ENCODE peak calls at places on chromosomes 4 and X, in six cellular contexts. One of them, this sample, is unnamed.

GRCh38 chr4:109721033-109721432 is 8.8 kb downstream of the PLA2G12A start:
- DNase-seq in endothelial cell: no peak
- DNase-seq in stimulated activated naive CD4-positive, alpha-beta T cell: no peak
- DNase-seq in fibroblast of mammary gland: peak
- DNase-seq in dermis microvascular lymphatic vessel endothelial cell: no peak
- DNase-seq in stimulated activated CD4-positive, alpha-beta T cell treated with anti-CD3 and anti-CD28 coated beads, Interleukin-4, amount 100 ng/mL, for 4 hours: no peak
- DNase-seq in this sample: peak

GRCh38 chr4:109703664-109704351 is 563 bp upstream of the CASP6 start:
- DNase-seq in dermis microvascular lymphatic vessel endothelial cell: peak
- DNase-seq in stimulated activated naive CD4-positive, alpha-beta T cell: no peak
- DNase-seq in endothelial cell: no peak
- DNase-seq in fibroblast of mammary gland: no peak
- DNase-seq in stimulated activated CD4-positive, alpha-beta T cell treated with anti-CD3 and anti-CD28 coated beads, Interleukin-4, amount 100 ng/mL, for 4 hours: no peak
- DNase-seq in this sample: no peak

GRCh38 chrX:38664285-38664684 is 102.9 kb downstream of the TSPAN7 start:
- DNase-seq in endothelial cell: peak
- DNase-seq in stimulated activated naive CD4-positive, alpha-beta T cell: peak
- DNase-seq in stimulated activated CD4-positive, alpha-beta T cell treated with anti-CD3 and anti-CD28 coated beads, Interleukin-4, amount 100 ng/mL, for 4 hours: no peak
- DNase-seq in dermis microvascular lymphatic vessel endothelial cell: peak
- DNase-seq in fibroblast of mammary gland: peak
- DNase-seq in this sample: peak

GRCh38 chr4:81648576-81649272 is 177.0 kb upstream of the RASGEF1B start:
- DNase-seq in dermis microvascular lymphatic vessel endothelial cell: no peak
- DNase-seq in endothelial cell: no peak
- DNase-seq in fibroblast of mammary gland: no peak
- DNase-seq in stimulated activated naive CD4-positive, alpha-beta T cell: peak
- DNase-seq in stimulated activated CD4-positive, alpha-beta T cell treated with anti-CD3 and anti-CD28 coated beads, Interleukin-4, amount 100 ng/mL, for 4 hours: peak
- DNase-seq in this sample: no peak

GRCh38 chr4:127188847-127189246 is 443.9 kb upstream of the INTU start:
- DNase-seq in fibroblast of mammary gland: peak
- DNase-seq in endothelial cell: no peak
- DNase-seq in stimulated activated CD4-positive, alpha-beta T cell treated with anti-CD3 and anti-CD28 coated beads, Interleukin-4, amount 100 ng/mL, for 4 hours: no peak
- DNase-seq in stimulated activated naive CD4-positive, alpha-beta T cell: no peak
- DNase-seq in dermis microvascular lymphatic vessel endothelial cell: no peak
- DNase-seq in this sample: no peak

GRCh38 chr4:73585345-73585744 is 34.9 kb downstream of the RASSF6 start:
- DNase-seq in fibroblast of mammary gland: no peak
- DNase-seq in dermis microvascular lymphatic vessel endothelial cell: no peak
- DNase-seq in endothelial cell: no peak
- DNase-seq in stimulated activated naive CD4-positive, alpha-beta T cell: no peak
- DNase-seq in stimulated activated CD4-positive, alpha-beta T cell treated with anti-CD3 and anti-CD28 coated beads, Interleukin-4, amount 100 ng/mL, for 4 hours: no peak
- DNase-seq in this sample: no peak

GRCh38 chr4:172547724-172548123 is 620.9 kb upstream of the GALNT7 start:
- DNase-seq in endothelial cell: no peak
- DNase-seq in fibroblast of mammary gland: no peak
- DNase-seq in stimulated activated naive CD4-positive, alpha-beta T cell: no peak
- DNase-seq in dermis microvascular lymphatic vessel endothelial cell: no peak
- DNase-seq in stimulated activated CD4-positive, alpha-beta T cell treated with anti-CD3 and anti-CD28 coated beads, Interleukin-4, amount 100 ng/mL, for 4 hours: no peak
- DNase-seq in this sample: no peak

GRCh38 chrX:73577368-73577767 is 14.4 kb downstream of the CHIC1 start:
- DNase-seq in stimulated activated CD4-positive, alpha-beta T cell treated with anti-CD3 and anti-CD28 coated beads, Interleukin-4, amount 100 ng/mL, for 4 hours: no peak
- DNase-seq in fibroblast of mammary gland: peak
- DNase-seq in endothelial cell: no peak
- DNase-seq in stimulated activated naive CD4-positive, alpha-beta T cell: no peak
- DNase-seq in dermis microvascular lymphatic vessel endothelial cell: peak
- DNase-seq in this sample: no peak

GRCh38 chr4:94974773-94975172 is 217.0 kb downstream of the BMPR1B start:
- DNase-seq in dermis microvascular lymphatic vessel endothelial cell: no peak
- DNase-seq in endothelial cell: no peak
- DNase-seq in fibroblast of mammary gland: peak
- DNase-seq in stimulated activated naive CD4-positive, alpha-beta T cell: no peak
- DNase-seq in stimulated activated CD4-positive, alpha-beta T cell treated with anti-CD3 and anti-CD28 coated beads, Interleukin-4, amount 100 ng/mL, for 4 hours: no peak
- DNase-seq in this sample: no peak

GRCh38 chr4:169810325-169811323 is 52.9 kb upstream of the HPF1 start:
- DNase-seq in stimulated activated naive CD4-positive, alpha-beta T cell: peak
- DNase-seq in dermis microvascular lymphatic vessel endothelial cell: peak
- DNase-seq in fibroblast of mammary gland: peak
- DNase-seq in stimulated activated CD4-positive, alpha-beta T cell treated with anti-CD3 and anti-CD28 coated beads, Interleukin-4, amount 100 ng/mL, for 4 hours: no peak
- DNase-seq in endothelial cell: peak
- DNase-seq in this sample: peak

GRCh38 chrX:136030357-136031225 is 45.4 kb downstream of the SLC9A6 start:
- DNase-seq in fibroblast of mammary gland: peak
- DNase-seq in stimulated activated CD4-positive, alpha-beta T cell treated with anti-CD3 and anti-CD28 coated beads, Interleukin-4, amount 100 ng/mL, for 4 hours: no peak
- DNase-seq in stimulated activated naive CD4-positive, alpha-beta T cell: no peak
- DNase-seq in dermis microvascular lymphatic vessel endothelial cell: peak
- DNase-seq in endothelial cell: no peak
- DNase-seq in this sample: no peak

GRCh38 chr4:126890994-126891393 is 741.8 kb upstream of the INTU start:
- DNase-seq in dermis microvascular lymphatic vessel endothelial cell: no peak
- DNase-seq in stimulated activated naive CD4-positive, alpha-beta T cell: no peak
- DNase-seq in fibroblast of mammary gland: peak
- DNase-seq in stimulated activated CD4-positive, alpha-beta T cell treated with anti-CD3 and anti-CD28 coated beads, Interleukin-4, amount 100 ng/mL, for 4 hours: no peak
- DNase-seq in endothelial cell: no peak
- DNase-seq in this sample: no peak

GRCh38 chrX:72142094-72142843 is 10.6 kb upstream of the RTL5 start:
- DNase-seq in stimulated activated naive CD4-positive, alpha-beta T cell: no peak
- DNase-seq in dermis microvascular lymphatic vessel endothelial cell: no peak
- DNase-seq in endothelial cell: no peak
- DNase-seq in fibroblast of mammary gland: no peak
- DNase-seq in stimulated activated CD4-positive, alpha-beta T cell treated with anti-CD3 and anti-CD28 coated beads, Interleukin-4, amount 100 ng/mL, for 4 hours: no peak
- DNase-seq in this sample: no peak

GRCh38 chr4:95289028-95289634 is 259.6 kb downstream of the UNC5C start:
- DNase-seq in fibroblast of mammary gland: peak
- DNase-seq in endothelial cell: no peak
- DNase-seq in stimulated activated CD4-positive, alpha-beta T cell treated with anti-CD3 and anti-CD28 coated beads, Interleukin-4, amount 100 ng/mL, for 4 hours: no peak
- DNase-seq in stimulated activated naive CD4-positive, alpha-beta T cell: no peak
- DNase-seq in dermis microvascular lymphatic vessel endothelial cell: peak
- DNase-seq in this sample: peak

GRCh38 chrX:56813318-56813837 is 84.3 kb downstream of the NBDY start:
- DNase-seq in stimulated activated CD4-positive, alpha-beta T cell treated with anti-CD3 and anti-CD28 coated beads, Interleukin-4, amount 100 ng/mL, for 4 hours: no peak
- DNase-seq in stimulated activated naive CD4-positive, alpha-beta T cell: peak
- DNase-seq in fibroblast of mammary gland: peak
- DNase-seq in dermis microvascular lymphatic vessel endothelial cell: no peak
- DNase-seq in endothelial cell: no peak
- DNase-seq in this sample: no peak

GRCh38 chr4:24423670-24424069 is 160.7 kb downstream of the DHX15 start:
- DNase-seq in dermis microvascular lymphatic vessel endothelial cell: no peak
- DNase-seq in fibroblast of mammary gland: no peak
- DNase-seq in stimulated activated naive CD4-positive, alpha-beta T cell: no peak
- DNase-seq in stimulated activated CD4-positive, alpha-beta T cell treated with anti-CD3 and anti-CD28 coated beads, Interleukin-4, amount 100 ng/mL, for 4 hours: no peak
- DNase-seq in endothelial cell: no peak
- DNase-seq in this sample: no peak

GRCh38 chr4:26871611-26872010 is 11.0 kb downstream of the STIM2 start:
- DNase-seq in dermis microvascular lymphatic vessel endothelial cell: no peak
- DNase-seq in fibroblast of mammary gland: no peak
- DNase-seq in endothelial cell: no peak
- DNase-seq in stimulated activated naive CD4-positive, alpha-beta T cell: no peak
- DNase-seq in stimulated activated CD4-positive, alpha-beta T cell treated with anti-CD3 and anti-CD28 coated beads, Interleukin-4, amount 100 ng/mL, for 4 hours: no peak
- DNase-seq in this sample: no peak

GRCh38 chrX:7582191-7582590 is 260.8 kb upstream of the VCX start:
- DNase-seq in stimulated activated CD4-positive, alpha-beta T cell treated with anti-CD3 and anti-CD28 coated beads, Interleukin-4, amount 100 ng/mL, for 4 hours: no peak
- DNase-seq in dermis microvascular lymphatic vessel endothelial cell: no peak
- DNase-seq in fibroblast of mammary gland: no peak
- DNase-seq in stimulated activated naive CD4-positive, alpha-beta T cell: no peak
- DNase-seq in endothelial cell: no peak
- DNase-seq in this sample: no peak